ENCODE peak calls at places on chromosomes 12 and 14, in four cellular contexts. One of them, this sample, is unnamed.

GRCh38 chr14:55802986-55803431 is 223.0 kb downstream of the KTN1 start:
- DNase-seq in ovary: no peak
- DNase-seq in aorta: no peak
- DNase-seq in neuronal stem cell: no peak
- DNase-seq in this sample: no peak

GRCh38 chr14:93879362-93879983 is 47.7 kb upstream of the FAM181A start:
- DNase-seq in ovary: no peak
- DNase-seq in aorta: no peak
- DNase-seq in neuronal stem cell: no peak
- DNase-seq in this sample: no peak

GRCh38 chr12:106341086-106341879 is 16.3 kb upstream of the POLR3B start:
- DNase-seq in ovary: no peak
- DNase-seq in aorta: no peak
- DNase-seq in neuronal stem cell: no peak
- DNase-seq in this sample: no peak

GRCh38 chr12:95838125-95838524 is 20.6 kb upstream of the SNRPF start:
- DNase-seq in ovary: no peak
- DNase-seq in aorta: no peak
- DNase-seq in neuronal stem cell: no peak
- DNase-seq in this sample: no peak

GRCh38 chr14:96260341-96260821 is 4.4 kb downstream of the BDKRB1 start:
- DNase-seq in ovary: no peak
- DNase-seq in aorta: no peak
- DNase-seq in neuronal stem cell: no peak
- DNase-seq in this sample: no peak

GRCh38 chr14:94469261-94469660 is 6.7 kb downstream of the SERPINA9 start:
- DNase-seq in ovary: no peak
- DNase-seq in aorta: no peak
- DNase-seq in neuronal stem cell: no peak
- DNase-seq in this sample: no peak

GRCh38 chr14:68232643-68233055 is 413.1 kb downstream of the RAD51B start:
- DNase-seq in ovary: no peak
- DNase-seq in aorta: no peak
- DNase-seq in neuronal stem cell: no peak
- DNase-seq in this sample: no peak

GRCh38 chr14:101547961-101548669 is 13.2 kb upstream of the DIO3 start:
- DNase-seq in ovary: no peak
- DNase-seq in aorta: no peak
- DNase-seq in neuronal stem cell: no peak
- DNase-seq in this sample: no peak

GRCh38 chr14:37526992-37527391 is 68.1 kb downstream of the FOXA1 start:
- DNase-seq in ovary: no peak
- DNase-seq in aorta: no peak
- DNase-seq in neuronal stem cell: no peak
- DNase-seq in this sample: no peak

GRCh38 chr12:69534389-69534822 is 50.9 kb upstream of the CCT2 start:
- DNase-seq in ovary: peak
- DNase-seq in aorta: no peak
- DNase-seq in neuronal stem cell: peak
- DNase-seq in this sample: peak

GRCh38 chr14:99671230-99672224 is 12.6 kb upstream of the CYP46A1 start:
- DNase-seq in ovary: no peak
- DNase-seq in aorta: peak
- DNase-seq in neuronal stem cell: peak
- DNase-seq in this sample: peak
- H3K27ac ChIP-seq in ovary: no peak
- H3K27ac ChIP-seq in aorta: no peak
- H3K27ac ChIP-seq in neuronal stem cell: peak
- H3K27ac ChIP-seq in this sample: no peak

GRCh38 chr14:76985540-76986260 is 42.8 kb downstream of the IRF2BPL start:
- DNase-seq in ovary: no peak
- DNase-seq in aorta: no peak
- DNase-seq in neuronal stem cell: no peak
- DNase-seq in this sample: no peak
- H3K27ac ChIP-seq in ovary: no peak
- H3K27ac ChIP-seq in aorta: no peak
- H3K27ac ChIP-seq in neuronal stem cell: no peak
- H3K27ac ChIP-seq in this sample: no peak

DNA sequence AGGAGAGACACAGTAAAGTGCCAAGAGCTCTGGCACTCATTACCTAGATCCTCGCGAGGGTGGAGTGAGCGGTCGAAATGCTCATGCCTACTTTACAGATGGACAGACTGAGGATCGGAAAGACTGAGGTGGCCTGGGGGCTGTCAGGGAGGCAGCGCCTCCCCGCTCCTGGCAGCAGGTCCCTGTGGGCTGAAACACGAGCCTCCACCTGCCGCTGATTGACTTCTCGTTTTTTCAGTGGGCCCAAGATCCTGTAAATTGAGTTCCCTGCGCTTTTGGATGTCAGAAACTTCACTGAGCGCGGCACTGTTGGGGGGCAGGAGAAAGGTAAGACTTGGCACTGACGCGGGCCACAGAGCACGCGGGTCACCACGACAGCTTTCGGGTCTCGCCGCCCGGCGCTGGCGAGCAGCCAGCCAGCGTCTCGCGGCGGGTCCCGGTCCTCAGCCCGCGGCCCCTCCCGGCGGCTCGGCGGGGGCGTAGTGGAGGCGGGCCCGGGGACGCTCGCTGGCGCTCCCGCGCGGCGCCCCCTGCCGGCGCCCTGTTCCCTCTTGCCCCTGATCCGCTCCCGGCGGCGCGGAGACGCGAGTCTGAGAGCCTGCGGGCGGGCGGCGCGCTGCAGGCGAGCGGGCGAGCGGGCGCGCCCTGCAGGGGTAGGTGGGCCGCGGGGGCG is 550 bp upstream of the SCN8A start:
- DNase-seq in ovary: peak
- DNase-seq in aorta: peak
- DNase-seq in neuronal stem cell: peak
- DNase-seq in this sample: peak
- H3K27ac ChIP-seq in ovary: no peak
- H3K27ac ChIP-seq in aorta: no peak
- H3K27ac ChIP-seq in neuronal stem cell: peak
- H3K27ac ChIP-seq in this sample: no peak

DNA sequence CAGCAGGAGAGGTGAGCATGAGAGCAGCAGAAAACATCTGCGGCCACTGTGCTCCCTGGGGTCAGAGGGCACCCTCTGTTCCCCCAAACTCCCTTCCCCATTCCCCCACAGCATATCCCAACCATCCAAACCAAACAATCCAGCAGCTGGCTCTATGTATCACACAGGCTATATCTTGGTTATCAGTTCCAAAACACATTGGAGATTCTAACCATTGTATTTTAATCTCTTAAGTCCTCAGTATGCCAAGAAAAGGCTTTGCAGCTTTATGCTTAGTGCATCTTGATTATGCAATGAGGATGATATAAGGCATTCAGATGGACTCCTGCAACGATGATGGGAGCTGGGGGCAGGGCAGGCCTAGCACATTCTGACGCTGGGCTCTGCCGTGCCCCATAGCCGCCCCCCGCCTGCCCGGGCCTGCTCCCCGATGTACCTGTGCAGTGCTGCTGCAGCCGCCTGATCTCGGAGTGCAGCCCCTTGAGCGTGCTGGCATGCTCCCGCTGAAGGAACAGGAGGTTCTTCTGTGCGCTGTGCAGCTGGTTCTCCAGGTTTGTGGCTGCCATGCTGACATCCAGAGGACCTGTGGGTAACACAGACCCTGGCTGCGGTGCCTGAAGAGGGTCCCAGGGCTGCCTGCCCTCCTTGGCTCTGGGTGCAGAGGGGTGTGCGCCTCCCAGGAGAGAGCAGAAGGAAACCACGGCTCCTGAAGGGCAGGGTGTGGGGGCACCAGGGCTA is 29.6 kb downstream of the CCDC92 start:
- DNase-seq in ovary: no peak
- DNase-seq in aorta: no peak
- DNase-seq in neuronal stem cell: no peak
- DNase-seq in this sample: no peak
- H3K27ac ChIP-seq in ovary: no peak
- H3K27ac ChIP-seq in aorta: peak
- H3K27ac ChIP-seq in neuronal stem cell: no peak
- H3K27ac ChIP-seq in this sample: no peak

GRCh38 chr12:47270782-47271664 is 191.3 kb upstream of the AMIGO2 start:
- DNase-seq in ovary: no peak
- DNase-seq in aorta: no peak
- DNase-seq in neuronal stem cell: no peak
- DNase-seq in this sample: no peak
- H3K27ac ChIP-seq in ovary: no peak
- H3K27ac ChIP-seq in aorta: no peak
- H3K27ac ChIP-seq in neuronal stem cell: no peak
- H3K27ac ChIP-seq in this sample: no peak

GRCh38 chr12:49664167-49664566 is 40.8 kb downstream of the PRPF40B start:
- DNase-seq in ovary: peak
- DNase-seq in aorta: peak
- DNase-seq in neuronal stem cell: no peak
- DNase-seq in this sample: no peak
- H3K27ac ChIP-seq in ovary: no peak
- H3K27ac ChIP-seq in aorta: no peak
- H3K27ac ChIP-seq in neuronal stem cell: no peak
- H3K27ac ChIP-seq in this sample: peak

GRCh38 chr14:90450667-90451066 is 53.8 kb downstream of the CALM1 start:
- DNase-seq in ovary: no peak
- DNase-seq in aorta: no peak
- DNase-seq in neuronal stem cell: no peak
- DNase-seq in this sample: no peak
- H3K27ac ChIP-seq in ovary: no peak
- H3K27ac ChIP-seq in aorta: no peak
- H3K27ac ChIP-seq in neuronal stem cell: no peak
- H3K27ac ChIP-seq in this sample: no peak

GRCh38 chr12:76202621-76203020 is 118.1 kb upstream of the NAP1L1 start:
- DNase-seq in ovary: no peak
- DNase-seq in aorta: no peak
- DNase-seq in neuronal stem cell: no peak
- DNase-seq in this sample: no peak

GRCh38 chr12:76199808-76200207 is 115.3 kb upstream of the NAP1L1 start:
- DNase-seq in ovary: no peak
- DNase-seq in aorta: no peak
- DNase-seq in neuronal stem cell: no peak
- DNase-seq in this sample: no peak

GRCh38 chr12:76198839-76199238 is 114.4 kb upstream of the NAP1L1 start:
- DNase-seq in ovary: no peak
- DNase-seq in aorta: no peak
- DNase-seq in neuronal stem cell: no peak
- DNase-seq in this sample: no peak

GRCh38 chr12:76201758-76202157 is 117.3 kb upstream of the NAP1L1 start:
- DNase-seq in ovary: no peak
- DNase-seq in aorta: no peak
- DNase-seq in neuronal stem cell: no peak
- DNase-seq in this sample: no peak

DNA sequence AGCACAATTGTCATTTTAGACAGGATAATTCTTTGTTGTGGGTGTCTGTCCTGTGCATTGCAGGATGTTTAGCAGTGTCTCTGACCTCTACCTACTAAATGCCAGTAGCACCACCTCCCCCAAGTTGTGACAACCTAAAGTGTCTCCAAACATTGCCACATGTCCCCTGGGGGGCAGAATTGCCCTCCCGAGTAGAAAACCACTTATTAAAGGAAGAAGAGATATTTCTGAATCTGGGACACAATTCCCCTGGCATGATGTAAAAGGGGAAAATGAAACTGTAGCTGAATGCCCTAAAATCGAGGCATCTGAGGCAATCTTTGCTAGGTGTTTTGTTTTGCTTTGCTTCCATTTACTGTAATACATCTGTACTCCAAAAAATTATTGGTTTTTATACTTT is 116.8 kb upstream of the NAP1L1 start:
- DNase-seq in ovary: no peak
- DNase-seq in aorta: no peak
- DNase-seq in neuronal stem cell: no peak
- DNase-seq in this sample: no peak
- H3K27ac ChIP-seq in ovary: no peak
- H3K27ac ChIP-seq in aorta: no peak
- H3K27ac ChIP-seq in neuronal stem cell: no peak
- H3K27ac ChIP-seq in this sample: no peak

GRCh38 chr12:9866786-9867379 is 2.3 kb downstream of the CLEC2B start:
- DNase-seq in ovary: no peak
- DNase-seq in aorta: no peak
- DNase-seq in neuronal stem cell: no peak
- DNase-seq in this sample: no peak
- H3K27ac ChIP-seq in ovary: peak
- H3K27ac ChIP-seq in aorta: no peak
- H3K27ac ChIP-seq in neuronal stem cell: no peak
- H3K27ac ChIP-seq in this sample: no peak

GRCh38 chr14:104712881-104713734 is 10.9 kb upstream of the ADSS1 start:
- DNase-seq in ovary: no peak
- DNase-seq in aorta: no peak
- DNase-seq in neuronal stem cell: no peak
- DNase-seq in this sample: no peak

GRCh38 chr14:104715871-104716270 is 8.2 kb upstream of the ADSS1 start:
- DNase-seq in ovary: no peak
- DNase-seq in aorta: no peak
- DNase-seq in neuronal stem cell: no peak
- DNase-seq in this sample: no peak

GRCh38 chr14:104715416-104715815 is 8.6 kb upstream of the ADSS1 start:
- DNase-seq in ovary: no peak
- DNase-seq in aorta: no peak
- DNase-seq in neuronal stem cell: no peak
- DNase-seq in this sample: no peak

GRCh38 chr14:104714066-104714465 is 10.0 kb upstream of the ADSS1 start:
- DNase-seq in ovary: no peak
- DNase-seq in aorta: no peak
- DNase-seq in neuronal stem cell: no peak
- DNase-seq in this sample: no peak

DNA sequence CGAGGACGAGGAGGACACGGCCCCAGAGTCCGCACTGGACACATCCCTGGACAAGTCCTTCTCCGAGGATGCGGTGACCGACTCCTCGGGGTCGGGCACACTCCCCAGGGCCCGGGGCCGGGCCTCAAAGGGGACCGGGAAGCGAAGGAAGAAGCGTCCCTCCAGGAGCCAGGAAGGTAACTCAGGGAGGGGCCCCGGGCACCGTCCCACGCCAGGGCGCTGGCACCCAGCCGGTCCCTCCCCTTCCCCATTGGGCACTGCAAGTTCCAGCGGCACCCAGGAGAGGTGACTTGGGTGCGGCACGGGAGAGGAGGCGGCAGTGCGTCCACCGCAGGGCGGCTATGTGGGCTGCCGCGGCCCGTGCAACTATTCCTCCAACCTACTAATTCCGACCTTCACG is 9.3 kb upstream of the ADSS1 start:
- DNase-seq in ovary: no peak
- DNase-seq in aorta: no peak
- DNase-seq in neuronal stem cell: no peak
- DNase-seq in this sample: no peak
- H3K27ac ChIP-seq in ovary: no peak
- H3K27ac ChIP-seq in aorta: no peak
- H3K27ac ChIP-seq in neuronal stem cell: no peak
- H3K27ac ChIP-seq in this sample: no peak